ENCODE peak calls at places on chromosomes 1 and 21, in five cellular contexts. O is heart right ventricle, M is fibroblast of lung, P is lower lobe of right lung, Q is pancreas. C is an unnamed sample. For H3K9me3, the result is how much of the 10 kb centered on the place peaks cover.

GRCh38 chr1:231626951-231627614 is 493 bp downstream of the DISC1 start:
- DNase-seq in Q (peak), O (peak), P (peak), M (peak), C (peak)

GRCh38 chr1:117284408-117285215 is 73.9 kb upstream of the VTCN1 start:
- DNase-seq in Q (no peak), O (no peak), P (no peak), M (peak), C (peak)

GRCh38 chr1:3235496-3235895 is 166.5 kb downstream of the PRDM16 start:
- DNase-seq in O (no peak), Q (peak), M (no peak), P (no peak), C (no peak)

GRCh38 chr21:46323227-46323709 is 402 bp downstream of the C21orf58 start:
- DNase-seq in P (no peak), Q (no peak), O (no peak), M (no peak), C (no peak)

GRCh38 chr1:226722901-226723639 is 16.0 kb downstream of the ITPKB start:
- DNase-seq in O (no peak), M (no peak), P (no peak), Q (no peak), C (no peak)

GRCh38 chr1:156838972-156839371 is 19.9 kb downstream of the INSRR start:
- DNase-seq in P (no peak), Q (peak), M (peak), O (no peak), C (peak)

GRCh38 chr21:16455978-16456377 is 726.2 kb downstream of the USP25 start:
- DNase-seq in O (no peak), M (peak), P (no peak), Q (no peak), C (peak)

GRCh38 chr1:2231667-2232254 is 3.6 kb downstream of the SKI start:
- DNase-seq in M (peak), O (peak), P (peak), Q (peak), C (peak)

GRCh38 chr1:17335821-17336718 is 28.1 kb downstream of the PADI4 start:
- DNase-seq in P (peak), O (peak), Q (peak), M (peak), C (peak)

GRCh38 chr1:8711161-8711560 is 106.3 kb downstream of the RERE start:
- DNase-seq in Q (no peak), P (no peak), O (no peak), M (no peak), C (no peak)

GRCh38 chr21:27649746-27650145 is 682.9 kb upstream of the ADAMTS5 start:
- DNase-seq in P (no peak), O (no peak), Q (no peak), M (no peak), C (no peak)
- H3K27ac ChIP-seq in P (no peak), O (no peak), Q (no peak), M (peak), C (no peak)

GRCh38 chr1:152514715-152515453 is 602 bp downstream of the CRCT1 start:
- DNase-seq in P (no peak), O (no peak), Q (no peak), M (no peak), C (no peak)

GRCh38 chr1:152513081-152513480 is 1.2 kb upstream of the CRCT1 start:
- DNase-seq in Q (no peak), P (no peak), O (no peak), M (no peak), C (no peak)

GRCh38 chr1:152506899-152507498 is 3.6 kb upstream of the LCE5A start:
- DNase-seq in O (no peak), M (no peak), P (no peak), Q (no peak), C (no peak)

GRCh38 chr1:152511596-152511995 is 993 bp downstream of the LCE5A start:
- DNase-seq in M (no peak), O (no peak), P (no peak), Q (no peak), C (no peak)

DNA sequence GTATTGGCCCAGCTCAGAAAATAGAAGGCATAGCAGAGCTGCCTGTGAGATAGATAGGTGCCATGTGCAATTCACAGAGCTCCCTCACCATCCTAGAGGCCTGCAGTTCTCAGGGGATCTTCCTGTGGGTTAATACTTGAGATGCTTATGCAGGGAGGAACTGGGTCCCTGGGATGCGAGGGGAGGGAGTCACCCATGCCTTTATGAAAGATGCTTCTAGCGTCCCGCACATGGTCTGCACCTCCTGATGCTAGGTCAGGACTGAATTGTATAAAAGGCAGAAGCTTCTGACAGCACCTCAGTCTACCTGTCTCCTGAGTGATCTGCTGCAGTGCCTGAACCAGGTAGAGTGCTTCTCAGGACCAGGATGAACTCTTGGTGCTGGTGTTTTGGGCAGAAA is at the start of gene LCE5A:
- DNase-seq in Q (no peak), O (no peak), M (no peak), P (no peak), C (no peak)
- H3K9me3 ChIP-seq in Q (under half), O (under half), M (under half), P (under half), C (under half)

GRCh38 chr1:202011994-202012393 is 1.6 kb downstream of the ELF3 start:
- DNase-seq in P (no peak), O (no peak), M (no peak), Q (peak), C (no peak)
- H3K4me3 ChIP-seq in P (peak), O (no peak), M (no peak), Q (peak), C (no peak)

DNA sequence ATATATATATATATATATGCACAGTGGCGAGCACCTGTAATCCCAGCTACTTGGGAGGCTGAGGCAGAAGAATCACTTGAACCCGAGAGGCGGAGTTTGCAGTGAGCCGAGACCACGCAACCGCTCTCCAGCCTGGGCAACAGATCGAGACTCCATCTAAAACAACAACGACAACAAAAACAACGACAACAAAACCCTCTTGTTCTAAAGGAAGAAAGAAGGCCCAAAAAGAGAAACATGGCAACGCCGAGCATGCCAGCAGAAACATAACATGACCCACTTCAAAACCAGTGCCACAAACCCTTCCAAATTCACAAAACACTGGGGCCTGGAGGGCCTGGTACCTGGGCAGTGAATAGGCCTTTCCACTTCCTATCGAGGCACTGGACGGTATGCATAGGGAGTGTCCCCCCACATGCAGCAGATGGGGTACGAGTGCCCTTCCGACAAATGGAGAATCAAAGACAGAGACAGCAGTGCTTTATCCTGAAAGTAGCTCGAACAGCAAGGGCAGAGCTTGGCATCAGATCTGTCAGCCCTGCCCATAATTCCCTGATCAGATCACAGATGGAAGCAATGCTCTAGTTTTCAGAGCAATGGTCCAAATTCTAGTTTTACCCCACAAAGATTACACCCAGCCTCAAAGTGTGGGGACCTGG is 52.0 kb downstream of the TOMM20 start:
- DNase-seq in M (no peak), O (no peak), Q (no peak), P (peak), C (no peak)
- H3K27ac ChIP-seq in M (peak), O (peak), Q (peak), P (peak), C (no peak)

GRCh38 chr1:152941037-152941700 is 5.8 kb upstream of the SPRR5 start:
- DNase-seq in M (no peak), Q (no peak), P (no peak), O (no peak), C (no peak)

GRCh38 chr1:152951711-152952110 is 4.7 kb downstream of the SPRR5 start:
- DNase-seq in Q (no peak), M (no peak), P (no peak), O (no peak), C (no peak)

GRCh38 chr1:152942161-152942560 is 4.8 kb upstream of the SPRR5 start:
- DNase-seq in Q (no peak), M (no peak), P (no peak), O (no peak), C (no peak)

GRCh38 chr1:152946651-152947256 is at the start of gene SPRR5:
- DNase-seq in Q (no peak), P (no peak), M (no peak), O (no peak), C (no peak)

GRCh38 chr1:152946248-152946647 is 758 bp upstream of the SPRR5 start:
- DNase-seq in P (no peak), O (no peak), Q (no peak), M (no peak), C (no peak)
- H3K9me3 ChIP-seq in P (under half), O (under half), Q (under half), M (under half), C (under half)

GRCh38 chr1:19665044-19665455 is 375 bp downstream of the HTR6 start:
- DNase-seq in O (no peak), M (no peak), Q (peak), P (no peak), C (no peak)
- H3K4me3 ChIP-seq in O (no peak), M (no peak), Q (no peak), P (peak), C (peak)

DNA sequence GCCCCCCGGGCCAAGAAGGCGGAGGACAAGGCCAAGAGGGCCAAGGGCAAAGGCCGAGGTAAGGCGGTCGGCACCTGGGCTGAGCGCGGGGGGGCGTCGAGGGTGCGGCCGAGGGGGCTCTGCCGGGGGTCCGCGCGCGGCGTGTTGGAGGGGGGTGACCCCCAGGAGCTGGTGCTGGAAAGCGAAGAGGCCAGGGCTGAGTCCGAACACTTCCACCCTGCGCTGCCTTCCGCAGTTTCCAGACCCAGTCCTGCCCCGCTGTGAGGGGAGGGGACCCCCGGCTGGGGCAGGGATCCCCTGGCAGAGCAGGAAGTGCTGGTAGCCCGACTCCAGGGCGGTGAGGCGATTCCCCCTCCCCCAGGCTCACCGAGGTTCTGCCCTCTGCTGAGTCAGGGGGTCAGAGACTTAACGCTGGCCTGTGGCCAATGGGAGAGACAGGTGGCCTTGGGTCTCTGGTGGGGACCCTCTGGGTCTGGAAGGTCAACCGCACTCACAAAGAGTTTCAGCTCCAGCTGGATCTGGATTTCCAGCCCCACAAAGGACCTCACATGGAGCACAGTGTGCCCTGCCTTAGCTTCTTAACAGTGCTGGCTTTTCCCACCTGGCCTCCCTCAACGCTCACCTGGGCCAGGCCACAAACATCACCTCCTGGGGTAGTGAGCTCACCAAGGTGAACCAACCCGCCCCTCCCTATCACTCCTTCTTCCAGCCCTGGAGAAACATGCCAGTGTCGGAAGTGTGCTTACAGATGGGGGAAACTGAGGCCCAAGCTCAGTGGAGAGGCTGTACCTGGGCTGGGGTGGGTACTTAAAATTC is 39.8 kb upstream of the SYNC start:
- DNase-seq in O (no peak), P (no peak), Q (peak), M (no peak), C (no peak)
- H3K27ac ChIP-seq in O (peak), P (peak), Q (peak), M (no peak), C (no peak)

GRCh38 chr1:35390600-35391494 is 122.3 kb downstream of the ZMYM4 start:
- DNase-seq in Q (no peak), P (no peak), M (no peak), O (no peak), C (no peak)

GRCh38 chr1:35386954-35387353 is 118.4 kb downstream of the ZMYM4 start:
- DNase-seq in O (no peak), Q (peak), M (no peak), P (no peak), C (no peak)

GRCh38 chr1:35386290-35386689 is 117.8 kb downstream of the ZMYM4 start:
- DNase-seq in P (no peak), Q (no peak), O (no peak), M (no peak), C (no peak)
- H3K9me3 ChIP-seq in P (under half), Q (under half), O (under half), M (under half), C (under half)

GRCh38 chr1:94883688-94884087 is 43.2 kb downstream of the CNN3 start:
- DNase-seq in M (peak), O (no peak), P (no peak), Q (no peak), C (no peak)
- H3K4me3 ChIP-seq in M (no peak), O (no peak), P (no peak), Q (no peak), C (no peak)

DNA sequence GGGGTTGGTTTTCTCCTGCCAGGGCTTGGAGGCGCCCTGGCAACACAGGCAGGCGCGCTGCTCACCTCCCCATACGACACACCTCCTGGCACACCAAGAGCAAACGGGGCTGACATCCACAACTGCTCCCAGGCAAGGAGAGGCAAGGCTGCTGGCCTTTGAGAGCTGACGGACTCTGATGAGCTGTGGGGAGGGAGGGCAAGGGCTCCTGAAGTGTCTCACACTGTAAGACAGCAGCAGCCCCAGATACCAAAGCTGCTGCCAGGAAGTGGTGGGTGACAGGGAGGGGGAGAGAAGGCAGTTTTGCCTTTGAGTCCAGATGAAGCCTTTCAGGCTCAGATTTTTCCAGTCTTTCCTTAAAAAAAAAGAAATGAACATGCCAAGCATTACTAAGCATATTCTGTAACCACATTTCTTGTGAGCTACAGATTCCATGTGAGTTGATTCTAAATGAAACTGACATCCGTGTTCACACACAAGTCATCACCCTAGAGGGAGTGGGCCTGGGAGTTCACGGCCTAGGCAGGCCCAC is 24.3 kb downstream of the PGBD5 start:
- DNase-seq in P (no peak), M (peak), Q (no peak), O (no peak), C (peak)
- H3K27ac ChIP-seq in P (no peak), M (no peak), Q (no peak), O (no peak), C (no peak)

C was measured in cardiac muscle cell.